ENCODE peak calls at places on chromosomes 3 and 15, in six cellular contexts. B is pancreas, A is cardiac muscle cell, F is ovary, X is esophagus squamous epithelium, N is GM23248. M is an unnamed sample.

GRCh38 chr3:150925751-150926201 is 20.5 kb upstream of the MINDY4B start:
- DNase-seq in B (peak; percentile 23), A (peak; percentile 79), F (no peak), X (no peak), N (peak; percentile 51), M (peak; percentile 25)

GRCh38 chr3:135267487-135267886 is 472.4 kb downstream of the EPHB1 start:
- DNase-seq in B (no peak), A (no peak), F (no peak), X (no peak), N (no peak), M (no peak)

GRCh38 chr15:46709461-46709860 is 1007.8 kb upstream of the SEMA6D start:
- DNase-seq in B (no peak), A (no peak), F (no peak), X (no peak), N (no peak), M (no peak)

GRCh38 chr15:25693321-25694237 is 169.5 kb downstream of the ATP10A start:
- DNase-seq in B (no peak), A (peak; percentile 64), F (no peak), X (no peak), N (peak; percentile 48), M (peak; percentile 17)

GRCh38 chr15:42130246-42130986 is 26.0 kb downstream of the PLA2G4F start:
- DNase-seq in B (no peak), A (no peak), F (no peak), X (no peak), N (no peak), M (no peak)

GRCh38 chr15:89362203-89363101 is 27.8 kb upstream of the POLG start:
- DNase-seq in B (no peak), A (no peak), F (no peak), X (no peak), N (no peak), M (no peak)

GRCh38 chr15:25852696-25853524 is 10.2 kb downstream of the ATP10A start:
- DNase-seq in B (no peak), A (no peak), F (no peak), X (no peak), N (no peak), M (no peak)

GRCh38 chr3:140298569-140299070 is 363.6 kb downstream of the CLSTN2 start:
- DNase-seq in B (no peak), A (no peak), F (no peak), X (no peak), N (no peak), M (no peak)

GRCh38 chr3:72492240-72492639 is 356.0 kb downstream of the SHQ1 start:
- DNase-seq in B (no peak), A (no peak), F (no peak), X (no peak), N (peak; percentile 99), M (no peak)

GRCh38 chr3:180983136-180983535 is 6.4 kb downstream of the DNAJC19 start:
- DNase-seq in B (no peak), A (no peak), F (no peak), X (no peak), N (no peak), M (no peak)

GRCh38 chr3:161474139-161474538 is 22.5 kb upstream of the OTOL1 start:
- DNase-seq in B (no peak), A (no peak), F (no peak), X (no peak), N (no peak), M (no peak)

GRCh38 chr3:116038968-116039950 is 406.0 kb downstream of the LSAMP start:
- DNase-seq in B (no peak), A (no peak), F (no peak), X (no peak), N (peak; percentile 51), M (no peak)

GRCh38 chr3:69568926-69569325 is 170.3 kb upstream of the MITF start:
- DNase-seq in B (no peak), A (no peak), F (no peak), X (no peak), N (peak; percentile 1), M (no peak)

GRCh38 chr3:13202744-13203397 is 129.6 kb upstream of the IQSEC1 start:
- DNase-seq in B (no peak), A (no peak), F (no peak), X (no peak), N (no peak), M (no peak)

GRCh38 chr3:13205567-13206143 is 132.4 kb upstream of the IQSEC1 start:
- DNase-seq in B (no peak), A (no peak), F (no peak), X (no peak), N (no peak), M (no peak)

GRCh38 chr3:13204177-13204581 is 130.9 kb upstream of the IQSEC1 start:
- DNase-seq in B (no peak), A (no peak), F (no peak), X (no peak), N (no peak), M (no peak)

GRCh38 chr3:13200951-13201350 is 127.7 kb upstream of the IQSEC1 start:
- DNase-seq in B (no peak), A (peak; percentile 74), F (no peak), X (no peak), N (no peak), M (no peak)

GRCh38 chr3:13203398-13204176 is 130.4 kb upstream of the IQSEC1 start:
- DNase-seq in B (no peak), A (no peak), F (no peak), X (no peak), N (no peak), M (no peak)
- H3K27me3 ChIP-seq in B (no peaks in the 10 kb centered on the region), A (no peaks in the 10 kb centered on the region), F (no peaks in the 10 kb centered on the region), X (no peaks in the 10 kb centered on the region), N (peaks cover 20% of the 10 kb centered on the region), M (no peaks in the 10 kb centered on the region)

GRCh38 chr3:25153561-25153960 is 274.5 kb upstream of the RARB start:
- DNase-seq in B (no peak), A (no peak), F (no peak), X (no peak), N (no peak), M (no peak)

GRCh38 chr3:25153130-25153529 is 274.9 kb upstream of the RARB start:
- DNase-seq in B (no peak), A (no peak), F (no peak), X (no peak), N (no peak), M (no peak)

GRCh38 chr3:25151497-25151896 is 276.6 kb upstream of the RARB start:
- DNase-seq in B (no peak), A (no peak), F (no peak), X (no peak), N (no peak), M (no peak)

GRCh38 chr3:25156526-25157075 is 271.5 kb upstream of the RARB start:
- DNase-seq in B (no peak), A (peak; percentile 72), F (no peak), X (no peak), N (peak; percentile 48), M (peak; percentile 18)

GRCh38 chr3:25155696-25156471 is 272.2 kb upstream of the RARB start:
- DNase-seq in B (no peak), A (no peak), F (no peak), X (no peak), N (peak; percentile 1), M (no peak)
- H3K27ac ChIP-seq in B (no peak overlapping the region), A (peak overlapping the region; percentile 81), F (no peak overlapping the region), X (no peak overlapping the region), N (no peak overlapping the region), M (peak overlapping the region; percentile 41)

GRCh38 chr3:143276592-143276991 is 157.0 kb downstream of the CHST2 start:
- DNase-seq in B (no peak), A (no peak), F (no peak), X (no peak), N (no peak), M (no peak)

GRCh38 chr3:143283432-143284128 is 164.0 kb downstream of the CHST2 start:
- DNase-seq in B (no peak), A (peak; percentile 23), F (no peak), X (no peak), N (peak; percentile 22), M (no peak)

GRCh38 chr3:143277531-143277930 is 158.0 kb downstream of the CHST2 start:
- DNase-seq in B (no peak), A (no peak), F (no peak), X (no peak), N (no peak), M (no peak)

GRCh38 chr3:143286392-143287010 is 166.9 kb downstream of the CHST2 start:
- DNase-seq in B (no peak), A (no peak), F (no peak), X (no peak), N (no peak), M (no peak)

GRCh38 chr3:143280984-143281383 is 161.4 kb downstream of the CHST2 start:
- DNase-seq in B (no peak), A (no peak), F (no peak), X (no peak), N (no peak), M (no peak)
- H3K27me3 ChIP-seq in B (no peaks in the 10 kb centered on the region), A (no peaks in the 10 kb centered on the region), F (no peaks in the 10 kb centered on the region), X (no peaks in the 10 kb centered on the region), N (no peaks in the 10 kb centered on the region), M (no peaks in the 10 kb centered on the region)

DNA sequence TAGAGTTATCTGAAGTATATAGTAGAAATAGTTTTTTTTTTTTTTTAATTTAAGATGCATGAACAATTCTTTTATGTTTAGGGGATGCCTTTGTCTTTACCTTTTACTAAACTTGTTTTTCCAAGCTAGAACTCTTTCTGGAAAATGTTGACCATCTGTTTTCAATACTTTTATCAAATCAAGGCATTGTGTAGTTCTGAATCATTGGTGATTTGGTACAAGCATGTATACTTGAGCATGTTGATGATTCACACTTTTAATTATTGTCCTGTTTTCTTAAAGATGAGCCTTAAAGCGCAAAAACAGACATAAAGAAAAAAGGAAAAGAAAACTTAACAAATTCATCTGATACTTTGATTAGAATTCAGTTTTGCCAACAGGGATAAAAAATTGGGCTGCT is 28.3 kb downstream of the PDCD6IP start:
- DNase-seq in B (no peak), A (no peak), F (no peak), X (no peak), N (peak; percentile 86), M (no peak)
- H3K27ac ChIP-seq in B (no peak overlapping the region), A (no peak overlapping the region), F (no peak overlapping the region), X (no peak overlapping the region), N (peak overlapping the region; percentile 47), M (no peak overlapping the region)

GRCh38 chr15:73029003-73029527 is 23.2 kb upstream of the NEO1 start:
- DNase-seq in B (no peak), A (no peak), F (no peak), X (no peak), N (peak; percentile 13), M (no peak)
- H3K27me3 ChIP-seq in B (no peaks in the 10 kb centered on the region), A (no peaks in the 10 kb centered on the region), F (no peaks in the 10 kb centered on the region), X (no peaks in the 10 kb centered on the region), N (peaks cover 37% of the 10 kb centered on the region), M (no peaks in the 10 kb centered on the region)

GRCh38 chr3:158381274-158381868 is 189.6 kb upstream of the MLF1 start:
- DNase-seq in B (no peak), A (no peak), F (no peak), X (no peak), N (peak; percentile 10), M (no peak)
- H3K27ac ChIP-seq in B (no peak overlapping the region), A (no peak overlapping the region), F (no peak overlapping the region), X (no peak overlapping the region), N (no peak overlapping the region), M (no peak overlapping the region)